ENCODE peak calls at places on chromosomes 11 and 22, in ten cellular contexts. P is mammary epithelial cell; Y is tibial nerve; S is trophoblast cell; A is CD8-positive, alpha-beta memory T cell; D is cardiac muscle cell; J is GM23248; O is pancreas; M is mesendoderm; I is aorta. Q is an unnamed sample. For H3K4me1, the result is how much of the 10 kb centered on the place peaks cover.

GRCh38 chr11:74672956-74673895 is 58.0 kb downstream of the CHRDL2 start:
- DNase-seq in P (peak), Y (peak), S (peak), A (no peak), D (no peak), J (peak), O (peak), M (no peak), I (peak), Q (peak)

GRCh38 chr11:85749287-85749834 is 61.6 kb downstream of the SYTL2 start:
- DNase-seq in P (no peak), Y (no peak), S (no peak), A (no peak), D (no peak), J (no peak), O (no peak), M (no peak), I (no peak), Q (no peak)

GRCh38 chr11:65576867-65577755 is 1.3 kb downstream of the EHBP1L1 start:
- DNase-seq in P (peak), Y (no peak), S (peak), A (peak), D (no peak), J (peak), O (peak), M (no peak), I (peak), Q (peak)

GRCh38 chr11:63919267-63920125 is 2.5 kb upstream of the RCOR2 start:
- DNase-seq in P (no peak), Y (no peak), S (peak), A (no peak), D (peak), J (peak), O (no peak), M (peak), I (no peak), Q (peak)

GRCh38 chr11:104291646-104292045 is 127.7 kb upstream of the PDGFD start:
- DNase-seq in P (no peak), Y (no peak), S (peak), A (no peak), D (no peak), J (no peak), O (no peak), M (no peak), I (no peak), Q (no peak)

GRCh38 chr11:35615911-35616900 is 2.1 kb upstream of the FJX1 start:
- DNase-seq in P (no peak), Y (peak), S (no peak), A (peak), D (peak), J (peak), O (no peak), M (peak), I (no peak), Q (no peak)

GRCh38 chr22:50247748-50248147 is 2.9 kb upstream of the TUBGCP6 start:
- DNase-seq in P (no peak), Y (no peak), S (peak), A (no peak), D (no peak), J (peak), O (no peak), M (peak), I (no peak), Q (no peak)

GRCh38 chr11:126485021-126485781 is 129.7 kb downstream of the ST3GAL4 start:
- DNase-seq in P (peak), Y (no peak), S (no peak), A (no peak), D (no peak), J (peak), O (no peak), M (no peak), I (peak), Q (no peak)

DNA sequence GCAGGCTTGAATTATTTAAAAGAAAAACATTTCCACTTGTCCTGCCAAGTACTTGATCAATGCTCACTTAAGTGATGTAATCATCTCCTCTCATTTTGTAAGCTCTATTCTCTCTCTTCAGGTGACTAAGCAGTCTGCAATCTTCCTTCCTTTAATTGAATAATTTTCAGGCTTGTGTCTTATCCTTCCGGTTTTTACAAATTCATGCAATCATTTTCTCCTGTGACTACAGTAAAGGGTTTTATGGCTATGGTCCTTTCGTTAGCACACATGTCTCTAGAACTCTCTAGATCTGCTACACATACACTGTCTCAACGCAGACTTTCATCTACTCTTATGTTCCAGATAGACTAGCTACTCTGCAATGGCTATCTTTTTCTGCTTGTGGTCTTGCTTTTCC is 12.5 kb upstream of the UPB1 start:
- DNase-seq in P (peak), Y (no peak), S (no peak), A (no peak), D (no peak), J (peak), O (no peak), M (peak), I (no peak), Q (no peak)
- H3K27ac ChIP-seq in P (peak), Y (no peak), S (no peak), A (no peak), D (no peak), J (peak), O (no peak), M (no peak), I (no peak), Q (no peak)

GRCh38 chr11:116473790-116474346 is 298.9 kb downstream of the BUD13 start:
- DNase-seq in P (no peak), Y (no peak), S (no peak), A (no peak), D (no peak), J (no peak), O (no peak), M (no peak), I (no peak), Q (no peak)
- H3K4me1 ChIP-seq in P (under half), Y (under half), S (under half), A (under half), D (under half), J (under half), O (under half), M (under half), I (under half), Q (under half)

GRCh38 chr22:28142361-28142801 is 223.3 kb upstream of the PITPNB start:
- DNase-seq in P (peak), Y (peak), S (peak), A (no peak), D (no peak), J (peak), O (no peak), M (peak), I (no peak), Q (no peak)

GRCh38 chr22:28141614-28142013 is 222.6 kb upstream of the PITPNB start:
- DNase-seq in P (peak), Y (no peak), S (no peak), A (no peak), D (no peak), J (peak), O (no peak), M (no peak), I (no peak), Q (no peak)

GRCh38 chr22:28137036-28137435 is 218.0 kb upstream of the PITPNB start:
- DNase-seq in P (no peak), Y (no peak), S (peak), A (no peak), D (no peak), J (no peak), O (no peak), M (peak), I (no peak), Q (no peak)

GRCh38 chr22:28143206-28143605 is 224.2 kb upstream of the PITPNB start:
- DNase-seq in P (no peak), Y (no peak), S (no peak), A (no peak), D (no peak), J (no peak), O (no peak), M (no peak), I (no peak), Q (no peak)

DNA sequence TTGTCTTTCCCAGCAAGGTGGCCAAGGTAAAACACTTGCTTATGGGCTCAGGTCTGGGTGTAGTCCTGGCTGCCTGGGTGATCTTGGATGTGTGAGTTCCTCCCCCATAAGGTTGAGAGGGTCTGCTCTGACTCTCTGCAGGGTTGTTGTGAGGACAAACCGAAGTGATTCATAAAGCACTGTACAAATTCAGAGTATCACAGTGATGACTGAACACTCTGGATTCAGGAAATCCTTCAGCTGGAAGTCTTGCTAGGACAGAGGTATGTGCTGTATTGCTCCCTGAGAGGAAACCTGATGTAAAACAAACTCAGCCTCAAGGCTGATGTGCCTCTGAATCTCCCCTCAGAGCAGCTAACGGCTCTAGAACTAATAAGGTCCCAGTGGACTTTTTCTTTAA is 220.9 kb upstream of the PITPNB start:
- DNase-seq in P (peak), Y (no peak), S (peak), A (no peak), D (peak), J (peak), O (no peak), M (no peak), I (no peak), Q (no peak)
- H3K27ac ChIP-seq in P (no peak), Y (no peak), S (no peak), A (no peak), D (peak), J (peak), O (no peak), M (no peak), I (no peak), Q (no peak)

GRCh38 chr11:67410369-67410831 is 5.1 kb upstream of the CARNS1 start:
- DNase-seq in P (no peak), Y (no peak), S (no peak), A (no peak), D (no peak), J (no peak), O (no peak), M (no peak), I (no peak), Q (no peak)
- H3K4me1 ChIP-seq in P (under half), Y (half or more), S (under half), A (half or more), D (under half), J (under half), O (under half), M (under half), I (under half), Q (under half)

DNA sequence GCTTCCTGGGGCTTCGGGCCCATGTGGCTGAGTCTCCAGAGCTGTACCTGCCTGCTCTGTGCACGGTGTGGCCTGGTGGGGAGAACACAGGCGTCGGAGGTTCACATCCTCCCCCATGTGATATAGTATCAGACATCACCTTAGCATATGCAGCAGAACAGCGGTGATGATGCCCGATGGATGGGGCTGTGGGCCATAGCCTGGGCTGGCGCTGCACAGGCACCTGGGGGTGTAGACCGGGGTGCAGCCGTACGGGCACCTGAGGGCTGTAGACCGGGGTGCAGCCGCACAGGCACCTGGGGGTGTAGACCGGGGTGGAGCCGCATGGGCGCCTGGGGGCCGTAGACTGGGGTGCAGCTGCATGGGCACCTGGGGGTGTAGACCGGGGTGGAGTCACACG is 29.2 kb downstream of the NADSYN1 start:
- DNase-seq in P (no peak), Y (no peak), S (no peak), A (no peak), D (no peak), J (no peak), O (peak), M (no peak), I (no peak), Q (no peak)
- H3K27ac ChIP-seq in P (no peak), Y (no peak), S (no peak), A (no peak), D (no peak), J (no peak), O (no peak), M (no peak), I (no peak), Q (no peak)

Q was measured in right cardiac atrium.